ENCODE peak calls at places on chromosomes 12 and 14, in seven cellular contexts. One of them, this sample, is unnamed.

GRCh38 chr14:76763362-76764041 is 2.2 kb downstream of the VASH1 start:
- DNase-seq in fibroblast of lung: no peak
- DNase-seq in neuronal stem cell: no peak
- DNase-seq in OCI-LY7: no peak
- DNase-seq in IMR-90: peak; percentile 40
- DNase-seq in Karpas-422: no peak
- DNase-seq in astrocyte: peak; percentile 37
- DNase-seq in this sample: peak; percentile 41

GRCh38 chr14:103019827-103020226 is 37.5 kb downstream of the CDC42BPB start:
- DNase-seq in IMR-90: no peak
- DNase-seq in fibroblast of lung: peak; percentile 51
- DNase-seq in OCI-LY7: no peak
- DNase-seq in Karpas-422: no peak
- DNase-seq in astrocyte: no peak
- DNase-seq in neuronal stem cell: no peak
- DNase-seq in this sample: no peak

GRCh38 chr14:98803196-98803595 is 468.8 kb downstream of the BCL11B start:
- DNase-seq in Karpas-422: no peak
- DNase-seq in OCI-LY7: no peak
- DNase-seq in fibroblast of lung: no peak
- DNase-seq in IMR-90: no peak
- DNase-seq in neuronal stem cell: no peak
- DNase-seq in astrocyte: no peak
- DNase-seq in this sample: no peak

GRCh38 chr14:58298880-58299664 is 717 bp downstream of the ARID4A start:
- DNase-seq in IMR-90: no peak
- DNase-seq in fibroblast of lung: no peak
- DNase-seq in OCI-LY7: peak; percentile 58
- DNase-seq in astrocyte: no peak
- DNase-seq in Karpas-422: peak; percentile 85
- DNase-seq in neuronal stem cell: peak; percentile 41
- DNase-seq in this sample: peak; percentile 18

GRCh38 chr12:115983226-115983798 is 294.2 kb downstream of the MED13L start:
- DNase-seq in OCI-LY7: peak; percentile 4
- DNase-seq in IMR-90: no peak
- DNase-seq in astrocyte: no peak
- DNase-seq in Karpas-422: peak; percentile 53
- DNase-seq in fibroblast of lung: no peak
- DNase-seq in neuronal stem cell: no peak
- DNase-seq in this sample: peak; percentile 9

GRCh38 chr12:109524466-109525278 is 47.2 kb downstream of the UBE3B start:
- DNase-seq in Karpas-422: no peak
- DNase-seq in neuronal stem cell: peak; percentile 86
- DNase-seq in OCI-LY7: no peak
- DNase-seq in IMR-90: no peak
- DNase-seq in astrocyte: no peak
- DNase-seq in fibroblast of lung: no peak
- DNase-seq in this sample: no peak

GRCh38 chr14:37230551-37231194 is 32.9 kb downstream of the MIPOL1 start:
- DNase-seq in OCI-LY7: peak; percentile 75
- DNase-seq in neuronal stem cell: peak; percentile 39
- DNase-seq in Karpas-422: peak; percentile 92
- DNase-seq in IMR-90: peak; percentile 77
- DNase-seq in fibroblast of lung: peak; percentile 84
- DNase-seq in astrocyte: peak; percentile 40
- DNase-seq in this sample: peak; percentile 66

GRCh38 chr14:98259881-98260280 is 1012.1 kb downstream of the BCL11B start:
- DNase-seq in fibroblast of lung: no peak
- DNase-seq in IMR-90: no peak
- DNase-seq in Karpas-422: no peak
- DNase-seq in neuronal stem cell: no peak
- DNase-seq in astrocyte: peak; percentile 2
- DNase-seq in OCI-LY7: no peak
- DNase-seq in this sample: no peak

GRCh38 chr12:109736552-109737108 is 23.0 kb downstream of the FAM222A start:
- DNase-seq in neuronal stem cell: peak; percentile 83
- DNase-seq in fibroblast of lung: peak; percentile 42
- DNase-seq in IMR-90: peak; percentile 53
- DNase-seq in astrocyte: peak; percentile 29
- DNase-seq in OCI-LY7: no peak
- DNase-seq in Karpas-422: peak; percentile 68
- DNase-seq in this sample: peak; percentile 41

GRCh38 chr12:39824505-39825198 is 205.0 kb upstream of the ABCD2 start:
- DNase-seq in astrocyte: no peak
- DNase-seq in IMR-90: peak; percentile 4
- DNase-seq in Karpas-422: no peak
- DNase-seq in OCI-LY7: no peak
- DNase-seq in fibroblast of lung: peak; percentile 26
- DNase-seq in neuronal stem cell: no peak
- DNase-seq in this sample: peak; percentile 30

GRCh38 chr14:104747876-104748275 is 5.1 kb upstream of the SIVA1 start:
- DNase-seq in astrocyte: no peak
- DNase-seq in IMR-90: no peak
- DNase-seq in OCI-LY7: no peak
- DNase-seq in neuronal stem cell: no peak
- DNase-seq in fibroblast of lung: no peak
- DNase-seq in Karpas-422: no peak
- DNase-seq in this sample: no peak

GRCh38 chr14:69877492-69877891 is 1.7 kb upstream of the SMOC1 start:
- DNase-seq in OCI-LY7: peak; percentile 6
- DNase-seq in astrocyte: no peak
- DNase-seq in fibroblast of lung: peak; percentile 72
- DNase-seq in neuronal stem cell: no peak
- DNase-seq in IMR-90: peak; percentile 74
- DNase-seq in Karpas-422: peak; percentile 74
- DNase-seq in this sample: peak; percentile 33

GRCh38 chr14:85601246-85601645 is 71.3 kb downstream of the FLRT2 start:
- DNase-seq in OCI-LY7: no peak
- DNase-seq in neuronal stem cell: no peak
- DNase-seq in astrocyte: no peak
- DNase-seq in fibroblast of lung: no peak
- DNase-seq in Karpas-422: no peak
- DNase-seq in IMR-90: no peak
- DNase-seq in this sample: no peak

GRCh38 chr12:117853600-117853999 is 115.2 kb downstream of the KSR2 start:
- DNase-seq in neuronal stem cell: no peak
- DNase-seq in OCI-LY7: no peak
- DNase-seq in fibroblast of lung: no peak
- DNase-seq in Karpas-422: no peak
- DNase-seq in IMR-90: no peak
- DNase-seq in astrocyte: no peak
- DNase-seq in this sample: no peak

GRCh38 chr14:57918791-57919190 is 52.9 kb upstream of the SLC35F4 start:
- DNase-seq in IMR-90: no peak
- DNase-seq in Karpas-422: no peak
- DNase-seq in OCI-LY7: no peak
- DNase-seq in astrocyte: peak; percentile 42
- DNase-seq in neuronal stem cell: no peak
- DNase-seq in fibroblast of lung: no peak
- DNase-seq in this sample: no peak

GRCh38 chr12:28209782-28210181 is 19.5 kb downstream of the CCDC91 start:
- DNase-seq in IMR-90: no peak
- DNase-seq in fibroblast of lung: peak; percentile 6
- DNase-seq in OCI-LY7: peak; percentile 36
- DNase-seq in neuronal stem cell: no peak
- DNase-seq in astrocyte: no peak
- DNase-seq in Karpas-422: peak; percentile 64
- DNase-seq in this sample: no peak

GRCh38 chr14:91078095-91078737 is 17.8 kb upstream of the RPS6KA5 start:
- DNase-seq in fibroblast of lung: no peak
- DNase-seq in Karpas-422: no peak
- DNase-seq in astrocyte: no peak
- DNase-seq in neuronal stem cell: no peak
- DNase-seq in IMR-90: no peak
- DNase-seq in OCI-LY7: no peak
- DNase-seq in this sample: no peak

GRCh38 chr14:55157080-55157479 is 28.0 kb downstream of the LGALS3 start:
- DNase-seq in fibroblast of lung: no peak
- DNase-seq in Karpas-422: no peak
- DNase-seq in neuronal stem cell: no peak
- DNase-seq in OCI-LY7: no peak
- DNase-seq in astrocyte: no peak
- DNase-seq in IMR-90: no peak
- DNase-seq in this sample: peak; percentile 12

GRCh38 chr14:100263141-100263540 is 24.2 kb downstream of the YY1 start:
- DNase-seq in astrocyte: peak; percentile 22
- DNase-seq in neuronal stem cell: no peak
- DNase-seq in Karpas-422: no peak
- DNase-seq in OCI-LY7: no peak
- DNase-seq in fibroblast of lung: no peak
- DNase-seq in IMR-90: no peak
- DNase-seq in this sample: no peak

GRCh38 chr12:114860969-114861368 is 177.0 kb upstream of the TBX3 start:
- DNase-seq in Karpas-422: no peak
- DNase-seq in astrocyte: no peak
- DNase-seq in fibroblast of lung: no peak
- DNase-seq in IMR-90: no peak
- DNase-seq in neuronal stem cell: no peak
- DNase-seq in OCI-LY7: no peak
- DNase-seq in this sample: no peak

GRCh38 chr12:124613151-124613585 is 45.8 kb upstream of the NCOR2 start:
- DNase-seq in neuronal stem cell: no peak
- DNase-seq in fibroblast of lung: peak; percentile 73
- DNase-seq in Karpas-422: no peak
- DNase-seq in IMR-90: peak; percentile 36
- DNase-seq in OCI-LY7: no peak
- DNase-seq in astrocyte: peak; percentile 69
- DNase-seq in this sample: peak; percentile 73

GRCh38 chr12:69570000-69570516 is 15.2 kb upstream of the CCT2 start:
- DNase-seq in fibroblast of lung: no peak
- DNase-seq in OCI-LY7: no peak
- DNase-seq in neuronal stem cell: no peak
- DNase-seq in Karpas-422: no peak
- DNase-seq in astrocyte: peak; percentile 95
- DNase-seq in IMR-90: no peak
- DNase-seq in this sample: no peak

GRCh38 chr14:99234982-99235491 is 37.0 kb downstream of the BCL11B start:
- DNase-seq in neuronal stem cell: peak; percentile 57
- DNase-seq in IMR-90: no peak
- DNase-seq in Karpas-422: no peak
- DNase-seq in astrocyte: peak; percentile 28
- DNase-seq in OCI-LY7: no peak
- DNase-seq in fibroblast of lung: no peak
- DNase-seq in this sample: no peak

GRCh38 chr14:57884175-57884574 is 18.3 kb upstream of the SLC35F4 start:
- DNase-seq in OCI-LY7: no peak
- DNase-seq in Karpas-422: no peak
- DNase-seq in neuronal stem cell: no peak
- DNase-seq in fibroblast of lung: no peak
- DNase-seq in IMR-90: no peak
- DNase-seq in astrocyte: no peak
- DNase-seq in this sample: no peak

DNA sequence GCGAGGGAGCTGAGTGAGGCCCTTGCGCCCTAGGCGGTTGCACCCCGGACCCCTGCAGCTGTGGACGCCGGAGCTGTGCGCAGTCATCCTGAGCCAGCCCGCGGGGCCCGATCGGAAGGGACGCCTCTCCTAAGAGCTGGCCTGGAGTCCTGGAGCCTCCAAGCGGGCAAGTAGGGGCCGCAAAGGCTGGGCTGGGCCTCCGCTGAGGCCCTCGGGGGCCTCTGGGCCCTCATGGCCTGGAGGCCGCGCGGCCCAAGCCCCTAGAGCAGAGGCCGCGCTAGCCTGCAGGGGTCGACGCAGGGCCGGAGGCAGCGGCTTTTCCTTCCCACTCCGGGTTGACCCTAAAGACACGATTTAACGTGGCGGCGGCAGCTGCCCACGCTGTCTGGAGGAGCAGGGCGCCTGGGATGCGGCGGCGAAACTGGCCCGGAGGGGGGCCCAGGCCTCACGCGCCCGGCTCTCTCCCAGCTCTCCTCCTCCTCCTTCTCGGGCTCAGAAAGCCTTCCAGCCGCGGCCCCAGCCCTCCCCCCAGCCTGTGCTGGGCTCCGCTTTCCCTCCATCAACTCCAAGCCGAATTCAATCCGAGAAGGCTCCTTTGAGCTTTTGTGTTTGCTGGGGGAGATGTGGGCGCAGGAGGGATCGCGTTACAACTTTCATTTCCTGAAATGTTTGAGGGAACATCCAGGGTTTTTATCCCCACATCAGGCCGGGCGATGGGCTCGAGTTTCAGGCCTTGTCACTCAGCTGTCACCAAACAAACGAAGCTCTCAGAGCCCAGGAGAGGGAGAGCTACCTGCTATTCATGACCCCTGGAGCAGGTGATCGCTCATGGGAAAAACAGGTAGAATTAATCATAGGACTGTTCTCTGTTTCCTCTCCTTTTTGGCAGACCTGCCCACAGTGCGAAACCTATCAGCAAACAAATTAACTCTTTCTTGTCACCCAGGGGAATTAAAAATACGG is 11.5 kb downstream of the SIX1 start:
- DNase-seq in astrocyte: no peak
- DNase-seq in Karpas-422: no peak
- DNase-seq in fibroblast of lung: peak; percentile 47
- DNase-seq in OCI-LY7: no peak
- DNase-seq in neuronal stem cell: peak; percentile 59
- DNase-seq in IMR-90: peak; percentile 53
- DNase-seq in this sample: no peak
- H2AFZ ChIP-seq in astrocyte: peak overlapping the region; percentile 85
- H2AFZ ChIP-seq in Karpas-422: no peak overlapping the region
- H2AFZ ChIP-seq in fibroblast of lung: peak overlapping the region; percentile 61
- H2AFZ ChIP-seq in OCI-LY7: no peak overlapping the region
- H2AFZ ChIP-seq in neuronal stem cell: peak overlapping the region; percentile 95
- H2AFZ ChIP-seq in IMR-90: peak overlapping the region; percentile 86
- H2AFZ ChIP-seq in this sample: peak overlapping the region; percentile 59

GRCh38 chr14:30260772-30261607 is 298.0 kb upstream of the G2E3 start:
- DNase-seq in Karpas-422: no peak
- DNase-seq in IMR-90: no peak
- DNase-seq in astrocyte: no peak
- DNase-seq in neuronal stem cell: no peak
- DNase-seq in OCI-LY7: no peak
- DNase-seq in fibroblast of lung: no peak
- DNase-seq in this sample: no peak
- H3K27ac ChIP-seq in Karpas-422: no peak overlapping the region
- H3K27ac ChIP-seq in IMR-90: no peak overlapping the region
- H3K27ac ChIP-seq in astrocyte: no peak overlapping the region
- H3K27ac ChIP-seq in neuronal stem cell: no peak overlapping the region
- H3K27ac ChIP-seq in OCI-LY7: no peak overlapping the region
- H3K27ac ChIP-seq in fibroblast of lung: no peak overlapping the region
- H3K27ac ChIP-seq in this sample: no peak overlapping the region

GRCh38 chr12:20432290-20432689 is 64.0 kb downstream of the PDE3A start:
- DNase-seq in IMR-90: no peak
- DNase-seq in astrocyte: no peak
- DNase-seq in OCI-LY7: no peak
- DNase-seq in neuronal stem cell: no peak
- DNase-seq in Karpas-422: no peak
- DNase-seq in fibroblast of lung: no peak
- DNase-seq in this sample: no peak
- H2AFZ ChIP-seq in IMR-90: no peak overlapping the region
- H2AFZ ChIP-seq in astrocyte: no peak overlapping the region
- H2AFZ ChIP-seq in OCI-LY7: no peak overlapping the region
- H2AFZ ChIP-seq in neuronal stem cell: no peak overlapping the region
- H2AFZ ChIP-seq in Karpas-422: no peak overlapping the region
- H2AFZ ChIP-seq in fibroblast of lung: no peak overlapping the region
- H2AFZ ChIP-seq in this sample: no peak overlapping the region

DNA sequence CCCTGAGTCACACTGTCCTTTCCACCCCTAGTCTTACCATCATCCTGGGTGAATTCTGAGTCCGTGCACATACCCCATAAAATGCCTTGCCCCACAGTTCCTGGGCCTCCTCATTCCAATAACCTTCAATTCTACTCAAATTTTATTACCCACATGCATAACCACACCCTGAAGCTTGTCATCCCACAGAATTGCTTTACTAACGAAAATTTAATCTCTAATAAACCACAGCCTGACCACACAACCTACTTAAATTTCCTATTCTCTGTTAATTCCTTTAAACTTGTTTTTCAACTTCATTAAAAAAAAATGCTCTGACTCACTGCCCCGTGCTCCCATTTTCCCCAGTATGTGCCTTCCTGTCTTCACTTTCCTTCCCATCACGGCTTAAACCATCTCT is 205.9 kb downstream of the PHLDA1 start:
- DNase-seq in Karpas-422: no peak
- DNase-seq in astrocyte: peak; percentile 97
- DNase-seq in fibroblast of lung: peak; percentile 91
- DNase-seq in IMR-90: peak; percentile 86
- DNase-seq in neuronal stem cell: no peak
- DNase-seq in OCI-LY7: no peak
- DNase-seq in this sample: no peak
- H3K27ac ChIP-seq in Karpas-422: no peak overlapping the region
- H3K27ac ChIP-seq in astrocyte: peak overlapping the region; percentile 69
- H3K27ac ChIP-seq in fibroblast of lung: peak overlapping the region; percentile 88
- H3K27ac ChIP-seq in IMR-90: peak overlapping the region; percentile 88
- H3K27ac ChIP-seq in neuronal stem cell: no peak overlapping the region
- H3K27ac ChIP-seq in OCI-LY7: no peak overlapping the region
- H3K27ac ChIP-seq in this sample: no peak overlapping the region